ENCODE peak calls at places on chromosomes 11 and 22, in five cellular contexts. P is H1, V is uterus, T is body of pancreas, K is thoracic aorta. H is an unnamed sample. For H3K9me3, the result is how much of the 10 kb centered on the place peaks cover.

GRCh38 chr22:20268350-20269012 is 363 bp upstream of the RTN4R start:
- DNase-seq in V (peak), P (peak), T (peak), K (no peak), H (no peak)

GRCh38 chr22:40397436-40397835 is 27.0 kb downstream of the SGSM3 start:
- DNase-seq in P (peak), K (no peak), T (no peak), V (no peak), H (no peak)

GRCh38 chr11:112961751-112962747 is 829 bp downstream of the NCAM1 start:
- DNase-seq in T (peak), V (peak), K (no peak), P (peak), H (no peak)

GRCh38 chr22:26131755-26132154 is 37.5 kb upstream of the SEZ6L start:
- DNase-seq in V (no peak), T (no peak), K (no peak), P (no peak), H (no peak)

GRCh38 chr11:130042093-130042591 is 27.6 kb upstream of the APLP2 start:
- DNase-seq in P (no peak), T (no peak), K (no peak), V (no peak), H (no peak)

GRCh38 chr11:26028294-26028954 is 303.5 kb upstream of the ANO3 start:
- DNase-seq in K (no peak), V (no peak), P (no peak), T (no peak), H (no peak)

GRCh38 chr11:112321521-112322172 is 61.0 kb upstream of the PLET1 start:
- DNase-seq in T (peak), V (no peak), P (no peak), K (no peak), H (no peak)

GRCh38 chr11:83122050-83122449 is 34.9 kb upstream of the PCF11 start:
- DNase-seq in V (no peak), K (no peak), T (no peak), P (no peak), H (no peak)

GRCh38 chr22:33539902-33540751 is 380.1 kb downstream of the LARGE1 start:
- DNase-seq in T (peak), V (peak), K (peak), P (no peak), H (no peak)

GRCh38 chr11:87453531-87454089 is 415.9 kb downstream of the TMEM135 start:
- DNase-seq in T (no peak), K (no peak), V (no peak), P (no peak), H (no peak)

GRCh38 chr11:35618497-35619029 is 303 bp downstream of the FJX1 start:
- DNase-seq in T (peak), V (peak), K (no peak), P (no peak), H (no peak)

GRCh38 chr11:65314501-65315203 is at the start of gene CDC42EP2:
- DNase-seq in K (no peak), P (peak), V (peak), T (peak), H (no peak)

GRCh38 chr11:73946798-73947458 is 3.9 kb upstream of the DNAJB13 start:
- DNase-seq in V (no peak), P (no peak), K (no peak), T (no peak), H (peak)

GRCh38 chr11:120244476-120244875 is 4.5 kb downstream of the POU2F3 start:
- DNase-seq in V (no peak), K (no peak), P (no peak), T (no peak), H (no peak)

GRCh38 chr22:19779685-19780268 is 19.2 kb downstream of the TBX1 start:
- DNase-seq in K (no peak), T (no peak), P (no peak), V (no peak), H (no peak)

GRCh38 chr11:73387594-73388021 is 11.4 kb downstream of the RELT start:
- DNase-seq in K (no peak), V (no peak), P (no peak), T (no peak), H (no peak)

GRCh38 chr22:42831712-42832111 is 25.4 kb downstream of the ARFGAP3 start:
- DNase-seq in K (no peak), P (no peak), T (no peak), V (no peak), H (no peak)

GRCh38 chr11:121645596-121645995 is 192.8 kb upstream of the SORL1-AS1 start:
- DNase-seq in V (no peak), K (no peak), P (no peak), T (no peak), H (no peak)

DNA sequence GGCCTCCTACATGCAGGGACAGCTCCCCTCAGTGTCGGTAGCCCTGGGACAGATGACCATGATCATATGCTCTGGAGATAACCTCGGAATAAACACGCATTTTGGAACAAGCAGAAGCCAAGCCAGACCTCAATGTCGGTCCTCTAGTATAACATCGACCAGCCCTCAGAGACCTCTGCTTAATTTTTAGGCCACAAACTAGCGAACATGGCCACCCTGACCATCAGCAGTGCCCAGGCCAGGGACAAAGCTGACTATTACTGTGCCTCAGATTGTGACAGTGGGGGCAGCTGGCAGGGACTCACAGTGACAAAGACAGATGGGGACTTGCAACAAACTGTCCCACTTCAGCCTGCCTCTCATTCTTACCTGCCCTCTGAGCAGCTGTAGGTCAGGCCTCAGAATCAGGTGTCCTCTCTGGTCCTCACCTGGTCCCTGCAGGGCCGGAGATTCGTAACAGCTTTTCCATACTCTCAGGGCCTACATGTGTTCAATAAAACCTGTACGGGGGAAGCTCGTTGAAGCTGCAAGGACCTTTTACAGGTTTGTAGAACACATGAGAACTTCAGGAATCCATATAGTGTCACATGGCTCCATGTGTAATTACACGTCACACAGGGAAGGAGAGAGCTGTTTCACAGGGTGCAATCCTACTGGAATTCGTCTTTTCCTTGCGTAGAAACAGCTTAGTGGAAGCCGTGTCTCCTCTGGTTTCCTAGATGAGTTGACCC is 72.8 kb upstream of the IGLL5 start:
- DNase-seq in V (no peak), K (no peak), P (no peak), T (no peak), H (no peak)
- H3K27ac ChIP-seq in V (no peak), K (no peak), P (no peak), T (no peak), H (no peak)

GRCh38 chr22:37333724-37334460 is 51.6 kb downstream of the CYTH4 start:
- DNase-seq in K (no peak), T (no peak), V (no peak), P (no peak), H (no peak)
- H3K4me3 ChIP-seq in K (no peak), T (no peak), V (no peak), P (peak), H (no peak)

DNA sequence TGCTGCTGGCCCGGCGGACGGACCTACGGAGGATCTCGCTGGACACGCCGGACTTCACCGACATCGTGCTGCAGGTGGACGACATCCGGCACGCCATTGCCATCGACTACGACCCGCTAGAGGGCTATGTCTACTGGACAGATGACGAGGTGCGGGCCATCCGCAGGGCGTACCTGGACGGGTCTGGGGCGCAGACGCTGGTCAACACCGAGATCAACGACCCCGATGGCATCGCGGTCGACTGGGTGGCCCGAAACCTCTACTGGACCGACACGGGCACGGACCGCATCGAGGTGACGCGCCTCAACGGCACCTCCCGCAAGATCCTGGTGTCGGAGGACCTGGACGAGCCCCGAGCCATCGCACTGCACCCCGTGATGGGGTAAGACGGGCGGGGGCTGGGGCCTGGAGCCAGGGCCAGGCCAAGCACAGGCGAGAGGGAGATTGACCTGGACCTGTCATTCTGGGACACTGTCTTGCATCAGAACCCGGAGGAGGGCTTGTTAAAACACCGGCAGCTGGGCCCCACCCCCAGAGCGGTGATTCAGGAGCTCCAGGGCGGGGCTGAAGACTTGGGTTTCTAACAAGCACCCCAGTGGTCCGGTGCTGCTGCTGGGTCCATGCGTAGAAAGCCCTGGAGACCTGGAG is 74.1 kb downstream of the LRP5 start:
- DNase-seq in K (no peak), V (no peak), P (no peak), T (no peak), H (no peak)
- H3K9me3 ChIP-seq in K (under half), V (under half), P (under half), T (under half), H (under half)

DNA sequence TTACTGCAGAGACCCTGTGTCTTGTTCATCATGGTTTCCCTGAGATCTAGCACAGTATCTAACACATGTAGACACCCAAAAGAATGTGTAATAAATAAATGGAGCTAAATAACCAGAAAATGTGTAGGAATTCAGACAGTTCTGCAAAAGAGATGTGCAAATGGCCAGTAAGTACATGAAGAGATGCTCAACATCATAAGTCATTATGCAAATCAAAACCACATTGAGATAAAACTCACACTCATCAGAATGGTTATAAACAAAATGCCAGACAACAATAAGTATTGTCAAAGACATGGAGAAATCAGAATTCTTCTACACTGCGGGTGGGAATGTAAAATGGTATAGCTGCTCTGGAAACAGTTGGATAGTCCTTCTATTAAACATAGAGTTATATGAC is 88.5 kb downstream of the RBFOX2 start:
- DNase-seq in K (no peak), T (no peak), P (no peak), V (no peak), H (no peak)
- H3K27ac ChIP-seq in K (no peak), T (no peak), P (no peak), V (no peak), H (no peak)

GRCh38 chr11:57460756-57461749 is 725 bp downstream of the RTN4RL2 start:
- DNase-seq in V (no peak), K (no peak), T (peak), P (peak), H (no peak)
- H3K4me3 ChIP-seq in V (no peak), K (peak), T (no peak), P (peak), H (peak)

DNA sequence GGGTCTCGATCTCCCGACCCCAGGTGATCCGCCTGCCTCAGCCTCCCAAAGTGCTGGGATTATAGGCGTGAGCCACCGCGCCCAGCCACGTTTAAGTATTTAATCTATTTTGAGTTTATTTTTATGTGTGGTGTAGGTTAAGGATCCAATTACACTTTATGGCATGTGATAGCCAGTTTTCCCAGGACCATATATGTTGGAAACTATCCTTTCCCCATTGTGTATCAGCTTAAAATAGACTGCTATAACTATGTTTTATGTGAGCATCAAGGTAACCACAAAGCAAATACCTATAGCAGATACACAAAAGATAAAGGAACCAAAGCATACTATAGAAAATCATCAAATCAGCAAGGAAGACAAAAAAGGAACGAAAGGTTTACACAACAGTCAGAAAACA is 42.4 kb downstream of the TTC28 start:
- DNase-seq in T (no peak), V (no peak), P (no peak), K (no peak), H (no peak)
- H3K9me3 ChIP-seq in T (under half), V (under half), P (under half), K (under half), H (under half)

GRCh38 chr11:125494033-125494364 is 2.1 kb downstream of the FEZ1 start:
- DNase-seq in V (no peak), T (no peak), K (no peak), P (no peak), H (no peak)

GRCh38 chr11:125496465-125496817 is 376 bp upstream of the FEZ1 start:
- DNase-seq in V (no peak), K (no peak), T (no peak), P (no peak), H (no peak)

GRCh38 chr11:125494601-125494986 is 1.5 kb downstream of the FEZ1 start:
- DNase-seq in T (no peak), P (no peak), K (no peak), V (no peak), H (no peak)

GRCh38 chr11:125498521-125498920 is 2.5 kb upstream of the FEZ1 start:
- DNase-seq in V (no peak), P (no peak), T (no peak), K (no peak), H (no peak)

GRCh38 chr11:125494987-125495725 is 909 bp downstream of the FEZ1 start:
- DNase-seq in V (peak), K (peak), T (peak), P (peak), H (no peak)
- H3K27ac ChIP-seq in V (peak), K (peak), T (no peak), P (no peak), H (peak)

GRCh38 chr22:46024136-46024840 is 47.3 kb upstream of the WNT7B start:
- DNase-seq in T (peak), P (no peak), V (peak), K (no peak), H (no peak)

GRCh38 chr22:46027219-46028068 is 50.5 kb upstream of the WNT7B start:
- DNase-seq in K (no peak), T (peak), V (peak), P (no peak), H (no peak)

GRCh38 chr22:46026907-46027218 is 49.9 kb upstream of the WNT7B start:
- DNase-seq in V (peak), T (no peak), P (no peak), K (no peak), H (no peak)

GRCh38 chr22:46025225-46025972 is 48.4 kb upstream of the WNT7B start:
- DNase-seq in K (no peak), V (peak), P (no peak), T (peak), H (no peak)

DNA sequence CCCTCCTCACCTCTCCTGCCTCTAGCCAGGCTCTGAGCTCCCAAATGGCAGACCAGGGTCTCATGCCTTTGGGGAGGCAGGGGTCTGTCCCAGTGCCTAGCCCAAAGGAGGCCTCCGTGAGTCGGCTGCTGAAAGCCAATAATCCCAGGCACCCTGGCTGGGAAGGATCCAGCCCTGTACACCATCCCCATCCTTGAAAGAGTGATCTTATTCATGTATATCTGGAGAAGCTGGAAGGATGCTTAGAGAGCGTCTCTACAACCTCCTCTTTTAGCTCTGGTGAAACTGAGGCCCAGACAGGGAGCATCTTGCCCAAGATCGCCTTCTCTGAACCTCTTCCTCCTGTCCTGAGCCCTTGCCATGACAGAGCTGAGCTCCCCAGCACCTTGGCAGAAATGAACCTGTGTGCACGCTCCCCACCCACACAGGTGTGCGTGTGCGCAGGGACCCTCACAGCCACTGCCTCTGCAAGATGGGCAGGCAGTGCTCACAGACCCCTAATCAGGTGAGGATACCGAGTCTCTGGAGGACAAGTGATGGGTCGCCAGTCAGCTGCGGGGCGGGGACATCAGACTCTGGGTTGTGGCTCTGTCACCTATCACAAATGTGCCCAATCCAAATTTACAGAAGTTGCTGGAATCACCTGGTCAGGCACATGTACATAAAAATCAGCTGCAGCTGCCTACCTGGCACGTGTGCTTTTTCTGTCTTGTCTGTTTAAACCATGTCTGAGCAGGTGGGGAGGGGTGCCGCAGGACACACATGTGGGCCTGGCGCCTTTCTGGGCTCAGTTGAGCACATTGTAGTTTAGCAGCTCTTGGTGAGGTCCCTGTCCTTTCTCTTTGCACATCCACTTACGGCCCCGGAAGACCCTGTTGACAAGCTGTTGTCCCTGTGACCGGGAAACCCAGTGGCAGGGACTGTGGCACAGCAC is 49.3 kb upstream of the WNT7B start:
- DNase-seq in P (no peak), K (no peak), V (peak), T (peak), H (no peak)
- H3K4me3 ChIP-seq in P (peak), K (peak), V (no peak), T (no peak), H (peak)

H was measured in vagina.